ENCODE peak calls at places on chromosomes 2 and 18, in four cellular contexts. O, F, N and G are unnamed samples.

GRCh38 chr2:127086800-127087737 is 19.9 kb downstream of the BIN1 start:
- DNase-seq in O (peak), F (no peak), N (no peak), G (peak)

GRCh38 chr18:69400976-69401474 is 337 bp downstream of the DOK6 start:
- DNase-seq in O (no peak), F (no peak), N (peak), G (peak)

GRCh38 chr2:42201228-42201855 is 32.2 kb downstream of the EML4 start:
- DNase-seq in F (no peak), N (no peak), O (no peak), G (no peak)

GRCh38 chr2:120177011-120177621 is 46.1 kb downstream of the TMEM185B start:
- DNase-seq in N (no peak), O (peak), F (no peak), G (no peak)

GRCh38 chr18:46213295-46213694 is 109.1 kb downstream of the HAUS1 start:
- DNase-seq in F (no peak), O (no peak), N (no peak), G (no peak)

GRCh38 chr2:127658146-127658545 is 12.2 kb downstream of the GPR17 start:
- DNase-seq in F (no peak), N (no peak), O (no peak), G (no peak)

GRCh38 chr2:204900910-204901309 is 355.6 kb downstream of the PARD3B start:
- DNase-seq in O (no peak), F (no peak), N (no peak), G (no peak)

GRCh38 chr2:70192516-70192915 is 1.7 kb upstream of the C2orf42 start:
- DNase-seq in N (no peak), F (no peak), O (no peak), G (no peak)

GRCh38 chr2:3396920-3397559 is 17.5 kb downstream of the TRAPPC12 start:
- DNase-seq in O (no peak), F (peak), N (no peak), G (no peak)

GRCh38 chr2:64337314-64337713 is 116.6 kb upstream of the LGALSL start:
- DNase-seq in F (no peak), O (no peak), N (peak), G (peak)

GRCh38 chr2:31877008-31877407 is 133.8 kb downstream of the MEMO1 start:
- DNase-seq in O (no peak), F (no peak), N (no peak), G (no peak)

GRCh38 chr2:172102858-172103359 is at the start of gene DLX2:
- DNase-seq in O (no peak), N (peak), F (peak), G (peak)

GRCh38 chr18:26482567-26482966 is 65.8 kb downstream of the KCTD1 start:
- DNase-seq in O (no peak), N (no peak), F (no peak), G (no peak)

GRCh38 chr18:25019946-25020345 is 332.0 kb downstream of the ZNF521 start:
- DNase-seq in O (no peak), N (no peak), F (no peak), G (no peak)

GRCh38 chr2:134402385-134402784 is 148.5 kb downstream of the MGAT5 start:
- DNase-seq in N (no peak), F (no peak), O (no peak), G (no peak)

GRCh38 chr2:226690471-226691024 is 109.1 kb downstream of the IRS1 start:
- DNase-seq in F (no peak), N (no peak), O (no peak), G (no peak)

GRCh38 chr2:55922488-55922887 is 1.1 kb downstream of the EFEMP1 start:
- DNase-seq in N (no peak), F (no peak), O (no peak), G (no peak)

GRCh38 chr2:98909381-98910211 is 26.4 kb downstream of the CRACDL start:
- DNase-seq in O (peak), F (peak), N (peak), G (peak)

GRCh38 chr2:118249531-118249930 is 161.3 kb downstream of the INSIG2 start:
- DNase-seq in N (no peak), O (no peak), F (no peak), G (no peak)

GRCh38 chr2:187263675-187264580 is 184.1 kb downstream of the CALCRL start:
- DNase-seq in O (no peak), F (no peak), N (no peak), G (no peak)

GRCh38 chr18:56815926-56816325 is 164.8 kb downstream of the WDR7 start:
- DNase-seq in O (no peak), F (no peak), N (no peak), G (peak)

GRCh38 chr2:237474931-237475703 is 11.9 kb upstream of the MLPH start:
- DNase-seq in N (peak), F (no peak), O (peak), G (peak)

GRCh38 chr2:18096836-18097405 is 218.5 kb downstream of the KCNS3 start:
- DNase-seq in F (no peak), O (no peak), N (no peak), G (no peak)

GRCh38 chr2:54579061-54579681 is 123.0 kb downstream of the SPTBN1 start:
- DNase-seq in N (no peak), F (no peak), O (no peak), G (no peak)

GRCh38 chr18:51890762-51891161 is 449.2 kb upstream of the DCC start:
- DNase-seq in N (peak), O (no peak), F (no peak), G (no peak)

GRCh38 chr2:3398837-3399236 is 19.3 kb downstream of the TRAPPC12 start:
- DNase-seq in O (no peak), N (no peak), F (peak), G (no peak)

GRCh38 chr18:76493213-76494107 is 1.6 kb downstream of the ZNF516 start:
- DNase-seq in N (peak), F (no peak), O (no peak), G (peak)

GRCh38 chr2:12694990-12695774 is 21.6 kb upstream of the TRIB2 start:
- DNase-seq in N (no peak), F (peak), O (no peak), G (no peak)

GRCh38 chr2:236177967-236178909 is 10.1 kb upstream of the GBX2 start:
- DNase-seq in F (no peak), O (no peak), N (peak), G (peak)

GRCh38 chr2:129764376-129765325 is 214.8 kb upstream of the RAB6C start:
- DNase-seq in F (peak), O (no peak), N (no peak), G (no peak)

GRCh38 chr2:3113769-3114168 is 263.8 kb downstream of the EIPR1 start:
- DNase-seq in O (no peak), N (no peak), F (peak), G (no peak)

GRCh38 chr2:234003972-234004617 is 46.4 kb upstream of the SPP2 start:
- DNase-seq in N (no peak), O (no peak), F (peak), G (no peak)

GRCh38 chr2:43425659-43426058 is 170.2 kb downstream of the THADA start:
- DNase-seq in O (no peak), F (no peak), N (no peak), G (no peak)

GRCh38 chr2:99084256-99084655 is 57.3 kb upstream of the C2orf15 start:
- DNase-seq in N (no peak), F (no peak), O (no peak), G (no peak)

GRCh38 chr18:8029061-8029460 is 461.9 kb downstream of the PTPRM start:
- DNase-seq in O (no peak), N (no peak), F (no peak), G (no peak)

GRCh38 chr2:8927510-8928456 is 75.7 kb downstream of the MBOAT2 start:
- DNase-seq in N (no peak), O (no peak), F (no peak), G (no peak)

GRCh38 chr2:240353086-240353798 is 82.2 kb upstream of the GPC1 start:
- DNase-seq in N (peak), O (no peak), F (no peak), G (peak)